ENCODE peak calls at places on chromosomes 2 and 18, in six cellular contexts. X, P, B, A, K and H are unnamed samples.

GRCh38 chr2:169565686-169566085 is 8.0 kb downstream of the FASTKD1 start:
- DNase-seq in X (no peak), P (no peak), B (no peak), A (no peak), K (no peak), H (no peak)

GRCh38 chr2:179562330-179562885 is 297.8 kb upstream of the SESTD1 start:
- DNase-seq in X (no peak), P (no peak), B (no peak), A (peak; percentile 83), K (no peak), H (no peak)

GRCh38 chr2:1227289-1227900 is 185.9 kb upstream of the TPO start:
- DNase-seq in X (no peak), P (no peak), B (no peak), A (peak; percentile 61), K (no peak), H (no peak)

GRCh38 chr2:228516019-228516418 is 334.5 kb upstream of the SPHKAP start:
- DNase-seq in X (no peak), P (no peak), B (no peak), A (no peak), K (no peak), H (no peak)

GRCh38 chr2:14626873-14627272 is 5.6 kb upstream of the LRATD1 start:
- DNase-seq in X (no peak), P (no peak), B (no peak), A (peak; percentile 54), K (no peak), H (no peak)

GRCh38 chr2:141467331-141467730 is 663.5 kb downstream of the LRP1B start:
- DNase-seq in X (no peak), P (no peak), B (no peak), A (no peak), K (no peak), H (no peak)

GRCh38 chr2:186256540-186256939 is 229.5 kb upstream of the ZC3H15 start:
- DNase-seq in X (peak; percentile 50), P (no peak), B (peak; percentile 51), A (peak; percentile 13), K (no peak), H (peak; percentile 14)

GRCh38 chr2:58054264-58054663 is 7.7 kb downstream of the VRK2 start:
- DNase-seq in X (no peak), P (no peak), B (peak; percentile 34), A (no peak), K (no peak), H (no peak)

GRCh38 chr2:137881711-137882110 is 82.6 kb upstream of the HNMT start:
- DNase-seq in X (no peak), P (no peak), B (no peak), A (no peak), K (no peak), H (no peak)

GRCh38 chr18:25176516-25177042 is 175.4 kb downstream of the ZNF521 start:
- DNase-seq in X (no peak), P (peak; percentile 26), B (no peak), A (no peak), K (no peak), H (no peak)

GRCh38 chr2:242031481-242032019 is 162.0 kb downstream of the RTP5 start:
- DNase-seq in X (no peak), P (no peak), B (no peak), A (no peak), K (peak; percentile 31), H (peak; percentile 49)

GRCh38 chr2:133506962-133507361 is 61.3 kb downstream of the NCKAP5 start:
- DNase-seq in X (no peak), P (no peak), B (no peak), A (no peak), K (no peak), H (no peak)